ENCODE peak calls at places on chromosomes 2 and 18, in eight cellular contexts. X, F, A, I, B, G, T and H are unnamed samples.

GRCh38 chr2:110674620-110675555 is 3.0 kb downstream of the BUB1 start:
- DNase-seq in X (peak; percentile 44), F (no peak), A (peak; percentile 42), I (peak; percentile 89), B (no peak), G (peak; percentile 17), T (peak; percentile 55), H (no peak)

GRCh38 chr2:114346658-114347057 is 95.8 kb upstream of the DPP10 start:
- DNase-seq in X (no peak), F (no peak), A (no peak), I (no peak), B (no peak), G (no peak), T (no peak), H (no peak)

GRCh38 chr2:183035954-183036669 is 2.1 kb downstream of the NCKAP1 start:
- DNase-seq in X (no peak), F (no peak), A (no peak), I (no peak), B (no peak), G (no peak), T (no peak), H (no peak)

GRCh38 chr2:112640800-112641675 is 4.7 kb upstream of the SLC20A1 start:
- DNase-seq in X (peak; percentile 52), F (no peak), A (peak; percentile 62), I (no peak), B (no peak), G (no peak), T (no peak), H (no peak)

GRCh38 chr2:202035941-202036372 is 2.3 kb downstream of the FZD7 start:
- DNase-seq in X (no peak), F (no peak), A (no peak), I (peak; percentile 62), B (no peak), G (no peak), T (no peak), H (no peak)

GRCh38 chr18:42068030-42068429 is 113.0 kb downstream of the PIK3C3 start:
- DNase-seq in X (no peak), F (no peak), A (no peak), I (no peak), B (no peak), G (no peak), T (no peak), H (no peak)

GRCh38 chr2:237892936-237893595 is 33.6 kb downstream of the RAMP1 start:
- DNase-seq in X (no peak), F (no peak), A (no peak), I (no peak), B (no peak), G (no peak), T (no peak), H (no peak)

GRCh38 chr18:57859314-57859713 is 56.2 kb upstream of the ATP8B1 start:
- DNase-seq in X (peak; percentile 58), F (no peak), A (no peak), I (peak; percentile 68), B (no peak), G (no peak), T (no peak), H (peak; percentile 83)

GRCh38 chr2:183505911-183506310 is 381.7 kb downstream of the NUP35 start:
- DNase-seq in X (no peak), F (no peak), A (no peak), I (no peak), B (no peak), G (no peak), T (no peak), H (no peak)

GRCh38 chr2:128298286-128298685 is 20.4 kb downstream of the HS6ST1 start:
- DNase-seq in X (no peak), F (no peak), A (no peak), I (no peak), B (no peak), G (no peak), T (no peak), H (no peak)

GRCh38 chr18:74731097-74731496 is 133.4 kb downstream of the ZNF407 start:
- DNase-seq in X (no peak), F (no peak), A (no peak), I (no peak), B (no peak), G (no peak), T (no peak), H (no peak)

GRCh38 chr2:218343591-218343990 is 13.1 kb upstream of the CATIP start:
- DNase-seq in X (peak; percentile 28), F (no peak), A (no peak), I (no peak), B (no peak), G (no peak), T (no peak), H (no peak)

GRCh38 chr2:119517433-119517832 is 6.8 kb downstream of the SCTR start:
- DNase-seq in X (peak; percentile 67), F (peak; percentile 16), A (peak; percentile 57), I (peak; percentile 77), B (peak; percentile 60), G (peak; percentile 36), T (no peak), H (peak; percentile 8)

GRCh38 chr2:96866986-96867755 is 2.7 kb downstream of the SEMA4C start:
- DNase-seq in X (no peak), F (peak; percentile 74), A (no peak), I (no peak), B (no peak), G (no peak), T (no peak), H (no peak)

GRCh38 chr18:1392046-1392445 is 487.4 kb downstream of the ADCYAP1 start:
- DNase-seq in X (no peak), F (no peak), A (no peak), I (peak; percentile 5), B (no peak), G (no peak), T (no peak), H (peak; percentile 40)

GRCh38 chr18:77059294-77059916 is 73.2 kb downstream of the MBP start:
- DNase-seq in X (peak; percentile 68), F (peak; percentile 41), A (peak; percentile 57), I (peak; percentile 81), B (peak; percentile 50), G (peak; percentile 17), T (no peak), H (peak; percentile 76)

GRCh38 chr2:32005371-32005976 is 5.3 kb downstream of the MEMO1 start:
- DNase-seq in X (no peak), F (no peak), A (no peak), I (no peak), B (no peak), G (no peak), T (no peak), H (no peak)

GRCh38 chr18:58723810-58724602 is 52.7 kb downstream of the MALT1 start:
- DNase-seq in X (no peak), F (no peak), A (no peak), I (no peak), B (no peak), G (no peak), T (no peak), H (no peak)

GRCh38 chr2:15058015-15058414 is 425.5 kb downstream of the LRATD1 start:
- DNase-seq in X (peak; percentile 60), F (no peak), A (peak; percentile 29), I (peak; percentile 55), B (no peak), G (no peak), T (no peak), H (peak; percentile 4)

GRCh38 chr2:189516546-189516945 is 64.0 kb downstream of the SLC40A1 start:
- DNase-seq in X (no peak), F (no peak), A (no peak), I (no peak), B (no peak), G (no peak), T (no peak), H (no peak)

GRCh38 chr2:179562330-179562885 is 297.8 kb upstream of the SESTD1 start:
- DNase-seq in X (no peak), F (peak; percentile 27), A (no peak), I (no peak), B (no peak), G (peak; percentile 83), T (no peak), H (peak; percentile 87)

GRCh38 chr2:241009601-241010530 is 11.4 kb downstream of the SNED1 start:
- DNase-seq in X (no peak), F (peak; percentile 36), A (peak; percentile 64), I (peak; percentile 92), B (no peak), G (no peak), T (peak; percentile 77), H (peak; percentile 77)

GRCh38 chr18:66141716-66142115 is 390.9 kb downstream of the CDH7 start:
- DNase-seq in X (no peak), F (no peak), A (no peak), I (no peak), B (no peak), G (no peak), T (no peak), H (no peak)

GRCh38 chr2:70712916-70713315 is 55.1 kb downstream of the ADD2 start:
- DNase-seq in X (no peak), F (no peak), A (no peak), I (no peak), B (no peak), G (no peak), T (no peak), H (no peak)

GRCh38 chr18:56096861-56097260 is 508.9 kb upstream of the TCF4 start:
- DNase-seq in X (no peak), F (no peak), A (no peak), I (no peak), B (no peak), G (no peak), T (no peak), H (peak; percentile 43)

GRCh38 chr18:69401475-69402218 is 959 bp downstream of the DOK6 start:
- DNase-seq in X (no peak), F (peak; percentile 54), A (no peak), I (peak; percentile 37), B (no peak), G (no peak), T (no peak), H (peak; percentile 44)

GRCh38 chr2:9994462-9994861 is 43.0 kb downstream of the GRHL1 start:
- DNase-seq in X (no peak), F (no peak), A (no peak), I (no peak), B (no peak), G (no peak), T (no peak), H (no peak)

GRCh38 chr2:33123216-33123615 is 176.5 kb downstream of the LTBP1 start:
- DNase-seq in X (no peak), F (no peak), A (no peak), I (no peak), B (no peak), G (no peak), T (no peak), H (no peak)

GRCh38 chr18:33673689-33674088 is 95.7 kb downstream of the ASXL3 start:
- DNase-seq in X (peak; percentile 27), F (no peak), A (no peak), I (peak; percentile 49), B (no peak), G (no peak), T (no peak), H (no peak)

GRCh38 chr2:238895361-238895882 is 47.5 kb downstream of the TWIST2 start:
- DNase-seq in X (no peak), F (no peak), A (no peak), I (no peak), B (no peak), G (no peak), T (no peak), H (no peak)

GRCh38 chr2:42929985-42930581 is 137.7 kb upstream of the HAAO start:
- DNase-seq in X (peak; percentile 53), F (no peak), A (no peak), I (peak; percentile 42), B (no peak), G (no peak), T (no peak), H (peak; percentile 12)

GRCh38 chr2:100606740-100607343 is 44.0 kb downstream of the PDCL3 start:
- DNase-seq in X (peak; percentile 68), F (peak; percentile 53), A (peak; percentile 46), I (peak; percentile 67), B (peak; percentile 45), G (peak; percentile 23), T (no peak), H (peak; percentile 13)

GRCh38 chr2:170177950-170178781 is at the start of gene MYO3B:
- DNase-seq in X (peak; percentile 10), F (no peak), A (no peak), I (peak; percentile 43), B (no peak), G (peak; percentile 25), T (no peak), H (peak; percentile 44)

GRCh38 chr2:72940786-72941185 is 23.5 kb downstream of the EMX1 start:
- DNase-seq in X (no peak), F (no peak), A (no peak), I (peak; percentile 78), B (no peak), G (no peak), T (no peak), H (no peak)